ENCODE peak calls at places on chromosomes 3 and 15, in ten cellular contexts. E is dorsolateral prefrontal cortex, X is fibroblast of mammary gland, H is SK-N-SH, G is GM13977, K is HFF-Myc, L is fibroblast of the aortic adventitia, M is K562, B is AG04450, C is neural crest cell. Z is an unnamed sample.

GRCh38 chr3:152405915-152406802 is 137.4 kb downstream of the MBNL1 start:
- DNase-seq in E (no peak), X (peak; percentile 96), H (no peak), G (no peak), K (peak; percentile 39), L (peak; percentile 94), M (no peak), B (peak; percentile 59), C (no peak), Z (peak; percentile 87)

GRCh38 chr3:24156466-24156865 is 211.4 kb downstream of the NR1D2 start:
- DNase-seq in E (no peak), X (peak; percentile 79), H (no peak), G (no peak), K (peak; percentile 27), L (no peak), M (peak; percentile 33), B (no peak), C (no peak), Z (peak; percentile 56)

GRCh38 chr3:186361612-186362408 is at the start of gene DGKG:
- DNase-seq in E (peak; percentile 71), X (no peak), H (peak; percentile 90), G (peak; percentile 80), K (no peak), L (no peak), M (no peak), B (no peak), C (no peak), Z (peak; percentile 37)

GRCh38 chr3:146626384-146627122 is 21.4 kb upstream of the PLSCR5 start:
- DNase-seq in E (no peak), X (no peak), H (no peak), G (no peak), K (no peak), L (no peak), M (no peak), B (no peak), C (no peak), Z (no peak)

GRCh38 chr3:50627407-50628051 is 10.6 kb downstream of the MAPKAPK3 start:
- DNase-seq in E (no peak), X (peak; percentile 89), H (peak; percentile 49), G (no peak), K (no peak), L (peak; percentile 56), M (no peak), B (no peak), C (no peak), Z (peak; percentile 91)

GRCh38 chr3:187186801-187187421 is 10.4 kb upstream of the RTP1 start:
- DNase-seq in E (no peak), X (peak; percentile 81), H (no peak), G (no peak), K (peak; percentile 79), L (peak; percentile 96), M (peak; percentile 28), B (peak; percentile 82), C (no peak), Z (peak; percentile 74)

GRCh38 chr3:15514663-15515357 is 6.7 kb downstream of the COLQ start:
- DNase-seq in E (no peak), X (no peak), H (no peak), G (no peak), K (no peak), L (no peak), M (no peak), B (no peak), C (no peak), Z (no peak)

GRCh38 chr3:31370681-31371080 is 162.0 kb upstream of the STT3B start:
- DNase-seq in E (no peak), X (no peak), H (no peak), G (no peak), K (no peak), L (peak; percentile 36), M (no peak), B (no peak), C (no peak), Z (peak; percentile 5)

GRCh38 chr15:69244798-69245197 is 53.9 kb upstream of the PAQR5 start:
- DNase-seq in E (no peak), X (no peak), H (no peak), G (no peak), K (no peak), L (no peak), M (no peak), B (no peak), C (no peak), Z (no peak)

GRCh38 chr3:139120336-139120971 is 75.8 kb upstream of the PRR23C start:
- DNase-seq in E (no peak), X (peak; percentile 99), H (no peak), G (no peak), K (peak; percentile 81), L (peak; percentile 43), M (peak; percentile 20), B (peak; percentile 7), C (peak; percentile 22), Z (no peak)

GRCh38 chr15:72685301-72685924 is 569 bp downstream of the HIGD2B start:
- DNase-seq in E (no peak), X (no peak), H (no peak), G (no peak), K (no peak), L (no peak), M (no peak), B (no peak), C (peak; percentile 2), Z (peak; percentile 6)

GRCh38 chr15:29674661-29675533 is 147.4 kb downstream of the TJP1 start:
- DNase-seq in E (peak; percentile 56), X (peak; percentile 40), H (peak; percentile 89), G (no peak), K (no peak), L (peak; percentile 24), M (peak; percentile 85), B (no peak), C (peak; percentile 69), Z (peak; percentile 37)

GRCh38 chr3:126342991-126343661 is 14.1 kb downstream of the KLF15 start:
- DNase-seq in E (no peak), X (peak; percentile 47), H (peak; percentile 84), G (peak; percentile 14), K (no peak), L (peak; percentile 17), M (peak; percentile 48), B (no peak), C (peak; percentile 26), Z (no peak)

GRCh38 chr15:51069983-51070382 is 24.7 kb downstream of the TNFAIP8L3 start:
- DNase-seq in E (no peak), X (no peak), H (no peak), G (no peak), K (no peak), L (no peak), M (no peak), B (no peak), C (no peak), Z (no peak)

GRCh38 chr15:42147431-42147735 is 9.1 kb downstream of the PLA2G4F start:
- DNase-seq in E (no peak), X (no peak), H (no peak), G (no peak), K (no peak), L (no peak), M (no peak), B (no peak), C (no peak), Z (no peak)
- TF ChIP-seq CTCF in E (no peak), X (no peak), H (no peak), G (no peak), K (no peak), L (no peak), M (no peak), B (no peak), C (no peak), Z (no peak)

DNA sequence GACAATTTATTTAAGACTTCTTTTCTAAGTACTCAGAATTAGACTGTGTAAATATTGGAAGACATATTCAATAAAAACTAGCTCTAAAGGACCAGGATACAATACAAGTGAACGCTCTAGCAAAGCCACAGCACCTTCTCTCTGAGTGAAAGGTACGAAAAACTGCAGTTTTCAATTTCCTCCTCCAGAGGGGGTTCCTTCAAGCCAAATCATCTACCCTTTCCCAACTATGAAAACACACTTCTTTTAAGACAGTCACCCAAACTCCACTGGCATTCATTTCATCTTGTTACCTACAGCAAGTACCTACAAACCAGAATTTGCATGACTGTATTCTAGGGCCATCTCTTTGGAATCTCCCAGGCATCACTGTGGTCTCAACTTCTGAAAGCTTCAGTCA is 165.8 kb downstream of the ERC2 start:
- DNase-seq in E (no peak), X (no peak), H (no peak), G (no peak), K (no peak), L (no peak), M (no peak), B (no peak), C (no peak), Z (no peak)
- TF ChIP-seq CTCF in E (peak; percentile 15), X (peak; percentile 27), H (peak; percentile 36), G (peak; percentile 24), K (peak; percentile 36), L (peak; percentile 23), M (peak; percentile 25), B (peak; percentile 16), C (peak; percentile 42), Z (peak; percentile 27)

DNA sequence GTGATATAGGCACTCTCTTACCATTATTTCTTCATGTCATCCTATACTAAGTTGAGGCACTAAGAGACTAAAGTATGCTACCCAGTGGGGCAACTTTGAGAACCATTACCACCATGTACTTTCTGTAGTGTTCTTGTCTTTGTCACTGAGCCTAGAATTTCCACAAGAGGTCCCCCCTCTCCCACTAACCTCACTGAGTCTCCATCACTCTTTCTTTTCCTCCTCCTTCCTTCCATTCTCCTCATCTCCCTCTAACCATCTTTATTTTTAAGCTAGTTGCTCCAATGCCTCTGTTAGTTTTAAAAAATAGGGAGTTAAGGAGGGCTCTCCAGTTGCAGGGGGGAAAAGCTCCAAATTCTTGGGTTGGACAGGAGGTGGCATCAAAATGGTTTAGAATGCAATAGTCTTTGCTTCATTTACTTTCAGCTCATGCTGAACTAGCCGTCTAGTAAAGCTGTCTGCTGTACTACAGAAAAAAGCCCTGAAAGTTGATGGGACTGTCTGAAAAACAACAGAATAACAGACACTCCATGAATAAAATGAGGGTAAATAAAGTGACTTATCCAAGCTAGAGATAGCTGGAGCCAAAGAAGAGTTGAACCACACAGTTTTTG is 85.1 kb upstream of the MYRIP start:
- DNase-seq in E (no peak), X (peak; percentile 6), H (peak; percentile 17), G (no peak), K (no peak), L (peak; percentile 34), M (no peak), B (no peak), C (no peak), Z (no peak)
- TF ChIP-seq CTCF in E (peak; percentile 52), X (peak; percentile 11), H (peak; percentile 50), G (no peak), K (peak; percentile 6), L (peak; percentile 48), M (peak; percentile 59), B (no peak), C (no peak), Z (no peak)

DNA sequence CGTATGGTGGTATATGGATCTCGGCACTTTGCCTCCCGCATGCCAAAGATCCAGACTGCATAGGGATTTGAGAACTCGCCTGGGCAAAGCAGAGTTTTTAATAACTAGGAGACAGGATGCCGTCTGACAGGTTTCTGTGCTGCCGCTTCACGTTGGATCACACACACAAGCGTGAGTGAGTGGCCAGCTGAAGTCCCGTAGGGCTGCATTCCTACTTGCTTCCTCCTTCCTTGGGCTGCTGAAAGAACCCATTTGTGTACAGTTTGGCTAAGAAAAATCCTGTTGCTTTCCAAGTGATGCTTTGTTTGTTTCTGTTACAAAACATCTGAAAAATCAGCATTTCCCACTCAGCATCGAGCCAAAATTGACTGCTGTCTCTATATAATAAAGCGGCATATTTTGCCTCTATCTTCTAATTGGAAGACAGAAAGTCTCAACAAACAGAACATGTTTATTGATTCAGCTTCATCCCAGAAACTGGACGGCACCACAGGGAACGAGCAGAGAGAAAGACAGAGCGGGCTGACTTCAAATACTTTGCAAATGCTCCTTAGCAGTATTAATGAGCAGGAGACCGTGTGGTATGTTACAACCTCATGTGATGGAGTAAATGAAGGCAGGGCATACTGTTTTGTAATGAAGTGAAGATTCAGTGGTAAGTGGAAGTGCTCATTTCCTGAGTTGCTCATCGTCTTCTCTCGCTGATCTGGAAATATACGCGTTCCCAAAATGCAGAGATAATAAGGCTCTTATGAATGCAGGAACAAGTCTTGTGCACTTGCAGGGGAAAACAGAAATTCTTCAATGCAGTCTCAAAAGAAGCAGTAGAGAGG is 604.5 kb upstream of the CFAP20DC start:
- DNase-seq in E (no peak), X (peak; percentile 38), H (no peak), G (no peak), K (no peak), L (peak; percentile 33), M (no peak), B (no peak), C (no peak), Z (peak; percentile 95)
- TF ChIP-seq CTCF in E (no peak), X (no peak), H (no peak), G (no peak), K (no peak), L (no peak), M (no peak), B (no peak), C (no peak), Z (no peak)